ENCODE peak calls at places on chromosomes 4 and X, in nine cellular contexts. V is MV-4-11, F is islet precursor cell, B is posterior cingulate gyrus, T is NCI-H2171 treated with DMSO at 0.1 percent for 48 hours, O is heart left ventricle, N is breast epithelium, A is T-helper 9 cell, W is left ventricle myocardium inferior. M is an unnamed sample.

GRCh38 chrX:70176938-70177533 is at the start of gene DGAT2L6:
- DNase-seq in F (no peak), N (no peak), V (no peak), T (peak), A (no peak), W (no peak), O (no peak), B (no peak), M (no peak)

GRCh38 chr4:75289843-75290616 is 224.2 kb downstream of the RCHY1 start:
- DNase-seq in W (no peak), A (no peak), F (peak), B (no peak), V (no peak), T (peak), O (no peak), N (no peak), M (peak)

GRCh38 chrX:45497290-45497689 is 296.6 kb upstream of the DIPK2B start:
- DNase-seq in O (no peak), T (no peak), N (no peak), W (no peak), A (no peak), F (no peak), V (no peak), B (no peak), M (no peak)

GRCh38 chr4:149933883-149934282 is 118.2 kb upstream of the IQCM start:
- DNase-seq in B (no peak), W (no peak), N (no peak), T (no peak), O (no peak), A (no peak), F (no peak), V (no peak), M (peak)

GRCh38 chrX:25599061-25599460 is 539.1 kb upstream of the MAGEB18 start:
- DNase-seq in V (no peak), W (no peak), T (no peak), F (no peak), A (no peak), O (no peak), B (no peak), N (no peak), M (no peak)

GRCh38 chrX:153598541-153599191 is at the start of gene CCNQ:
- DNase-seq in B (no peak), W (no peak), T (peak), N (no peak), A (no peak), F (peak), V (no peak), O (no peak), M (peak)

GRCh38 chrX:44906041-44906440 is 33.1 kb downstream of the KDM6A start:
- DNase-seq in A (no peak), F (no peak), W (no peak), T (no peak), V (no peak), O (no peak), B (no peak), N (no peak), M (peak)

GRCh38 chrX:39541881-39542280 is 555.9 kb downstream of the BCOR start:
- DNase-seq in F (peak), N (no peak), O (no peak), A (no peak), W (no peak), B (no peak), V (no peak), T (no peak), M (no peak)

GRCh38 chr4:128847074-128847724 is 37.7 kb downstream of the JADE1 start:
- DNase-seq in F (no peak), O (no peak), N (no peak), T (no peak), A (no peak), W (no peak), V (peak), B (no peak), M (no peak)

GRCh38 chr4:83644677-83645639 is 109.0 kb downstream of the GPAT3 start:
- DNase-seq in T (peak), V (peak), A (no peak), N (no peak), F (no peak), W (no peak), B (no peak), O (no peak), M (no peak)

GRCh38 chr4:148072789-148073188 is 340.9 kb downstream of the ARHGAP10 start:
- DNase-seq in A (no peak), N (no peak), V (no peak), O (no peak), F (peak), T (no peak), W (no peak), B (no peak), M (no peak)

GRCh38 chr4:85747871-85748491 is 273.0 kb downstream of the ARHGAP24 start:
- DNase-seq in N (no peak), F (peak), A (no peak), O (peak), W (no peak), V (peak), T (peak), B (no peak), M (peak)

GRCh38 chr4:74087481-74087880 is 11.5 kb downstream of the CXCL2 start:
- DNase-seq in A (no peak), F (no peak), O (no peak), B (no peak), W (no peak), T (no peak), N (no peak), V (no peak), M (no peak)

GRCh38 chr4:142095886-142096605 is 459.7 kb downstream of the IL15 start:
- DNase-seq in A (no peak), T (no peak), W (no peak), F (no peak), O (no peak), B (no peak), V (no peak), N (no peak), M (peak)

GRCh38 chrX:111181883-111182400 is 86.0 kb downstream of the PAK3 start:
- DNase-seq in W (no peak), F (no peak), N (no peak), O (no peak), T (peak), B (no peak), A (no peak), V (no peak), M (no peak)

GRCh38 chrX:97524340-97524739 is 640.6 kb downstream of the RPA4 start:
- DNase-seq in T (no peak), B (no peak), A (no peak), O (no peak), F (no peak), N (no peak), W (no peak), V (no peak), M (no peak)

GRCh38 chr4:145937990-145938611 is 522 bp downstream of the ZNF827 start:
- DNase-seq in V (no peak), B (no peak), F (peak), T (peak), O (peak), W (no peak), N (no peak), A (peak), M (peak)

GRCh38 chr4:142142403-142142802 is 506.0 kb downstream of the IL15 start:
- DNase-seq in T (no peak), F (no peak), W (no peak), N (no peak), A (no peak), O (no peak), V (no peak), B (no peak), M (no peak)

GRCh38 chr4:174365018-174365587 is 81.4 kb downstream of the CEP44 start:
- DNase-seq in F (no peak), T (peak), W (no peak), V (peak), O (no peak), N (no peak), B (no peak), A (no peak), M (no peak)

GRCh38 chr4:106892786-106893185 is 143.3 kb downstream of the DKK2 start:
- DNase-seq in F (no peak), A (no peak), V (no peak), N (no peak), B (no peak), O (no peak), W (no peak), T (no peak), M (no peak)

GRCh38 chr4:89427765-89428164 is 120.2 kb upstream of the GPRIN3 start:
- DNase-seq in B (no peak), V (no peak), T (no peak), O (no peak), A (no peak), N (no peak), F (no peak), W (no peak), M (no peak)

GRCh38 chrX:17831255-17831654 is 29.8 kb downstream of the RAI2 start:
- DNase-seq in F (no peak), A (no peak), W (no peak), V (no peak), B (no peak), O (no peak), T (no peak), N (no peak), M (no peak)

M was measured in thyroid gland.